ENCODE peak calls at places on chromosomes 12 and 14, in four cellular contexts. One of them, this sample, is unnamed.

GRCh38 chr12:81222841-81223595 is 145.1 kb downstream of the ACSS3 start:
- DNase-seq in body of pancreas: no peak
- DNase-seq in lower lobe of right lung: no peak
- DNase-seq in cardiac muscle cell: no peak
- DNase-seq in this sample: no peak

GRCh38 chr12:53938276-53939140 is at the start of gene HOXC13:
- DNase-seq in body of pancreas: peak; percentile 79
- DNase-seq in lower lobe of right lung: no peak
- DNase-seq in cardiac muscle cell: peak; percentile 55
- DNase-seq in this sample: peak; percentile 97

GRCh38 chr12:86376052-86376451 is 119.9 kb upstream of the MGAT4C start:
- DNase-seq in body of pancreas: peak; percentile 43
- DNase-seq in lower lobe of right lung: no peak
- DNase-seq in cardiac muscle cell: peak; percentile 24
- DNase-seq in this sample: peak; percentile 7

GRCh38 chr14:66117600-66117999 is 368.6 kb upstream of the CCDC196 start:
- DNase-seq in lower lobe of right lung: no peak
- DNase-seq in body of pancreas: no peak
- DNase-seq in cardiac muscle cell: no peak
- DNase-seq in this sample: no peak

GRCh38 chr14:94598816-94599655 is 13.2 kb upstream of the SERPINA3 start:
- DNase-seq in cardiac muscle cell: no peak
- DNase-seq in body of pancreas: peak; percentile 94
- DNase-seq in lower lobe of right lung: no peak
- DNase-seq in this sample: peak; percentile 60

GRCh38 chr12:104738371-104738710 is 219.7 kb downstream of the SLC41A2 start:
- DNase-seq in lower lobe of right lung: no peak
- DNase-seq in cardiac muscle cell: no peak
- DNase-seq in body of pancreas: no peak
- DNase-seq in this sample: no peak

GRCh38 chr12:121711925-121712461 is 559 bp upstream of the TMEM120B start:
- DNase-seq in body of pancreas: peak; percentile 63
- DNase-seq in lower lobe of right lung: peak; percentile 50
- DNase-seq in cardiac muscle cell: peak; percentile 60
- DNase-seq in this sample: peak; percentile 94

GRCh38 chr12:52423661-52424503 is 10.3 kb downstream of the KRT75 start:
- DNase-seq in lower lobe of right lung: no peak
- DNase-seq in cardiac muscle cell: no peak
- DNase-seq in body of pancreas: no peak
- DNase-seq in this sample: no peak

GRCh38 chr12:129753596-129753995 is 150.2 kb downstream of the TMEM132D start:
- DNase-seq in lower lobe of right lung: no peak
- DNase-seq in body of pancreas: no peak
- DNase-seq in cardiac muscle cell: no peak
- DNase-seq in this sample: no peak

GRCh38 chr12:47417146-47417545 is 288.7 kb downstream of the RPAP3 start:
- DNase-seq in lower lobe of right lung: no peak
- DNase-seq in body of pancreas: no peak
- DNase-seq in cardiac muscle cell: no peak
- DNase-seq in this sample: no peak

GRCh38 chr12:5407457-5407856 is 24.5 kb upstream of the NTF3 start:
- DNase-seq in body of pancreas: no peak
- DNase-seq in cardiac muscle cell: peak; percentile 59
- DNase-seq in lower lobe of right lung: no peak
- DNase-seq in this sample: peak; percentile 56

GRCh38 chr14:91299483-91300115 is 55.1 kb upstream of the GPR68 start:
- DNase-seq in lower lobe of right lung: peak; percentile 32
- DNase-seq in body of pancreas: no peak
- DNase-seq in cardiac muscle cell: no peak
- DNase-seq in this sample: no peak
- H3K36me3 ChIP-seq in lower lobe of right lung: peaks cover 81% of the 10 kb centered on the region
- H3K36me3 ChIP-seq in body of pancreas: peaks cover 12% of the 10 kb centered on the region
- H3K36me3 ChIP-seq in cardiac muscle cell: no peaks in the 10 kb centered on the region
- H3K36me3 ChIP-seq in this sample: no peaks in the 10 kb centered on the region

GRCh38 chr12:90295858-90296257 is 587.2 kb upstream of the ATP2B1 start:
- DNase-seq in lower lobe of right lung: no peak
- DNase-seq in body of pancreas: no peak
- DNase-seq in cardiac muscle cell: no peak
- DNase-seq in this sample: no peak
- H3K4me1 ChIP-seq in lower lobe of right lung: peaks cover 3% of the 10 kb centered on the region
- H3K4me1 ChIP-seq in body of pancreas: peaks cover 7% of the 10 kb centered on the region
- H3K4me1 ChIP-seq in cardiac muscle cell: no peaks in the 10 kb centered on the region
- H3K4me1 ChIP-seq in this sample: peaks cover 9% of the 10 kb centered on the region

GRCh38 chr12:91870872-91871707 is 274.6 kb downstream of the BTG1 start:
- DNase-seq in cardiac muscle cell: no peak
- DNase-seq in body of pancreas: no peak
- DNase-seq in lower lobe of right lung: no peak
- DNase-seq in this sample: no peak
- H3K9me3 ChIP-seq in cardiac muscle cell: no peaks in the 10 kb centered on the region
- H3K9me3 ChIP-seq in body of pancreas: no peaks in the 10 kb centered on the region
- H3K9me3 ChIP-seq in lower lobe of right lung: no peaks in the 10 kb centered on the region
- H3K9me3 ChIP-seq in this sample: no peaks in the 10 kb centered on the region

DNA sequence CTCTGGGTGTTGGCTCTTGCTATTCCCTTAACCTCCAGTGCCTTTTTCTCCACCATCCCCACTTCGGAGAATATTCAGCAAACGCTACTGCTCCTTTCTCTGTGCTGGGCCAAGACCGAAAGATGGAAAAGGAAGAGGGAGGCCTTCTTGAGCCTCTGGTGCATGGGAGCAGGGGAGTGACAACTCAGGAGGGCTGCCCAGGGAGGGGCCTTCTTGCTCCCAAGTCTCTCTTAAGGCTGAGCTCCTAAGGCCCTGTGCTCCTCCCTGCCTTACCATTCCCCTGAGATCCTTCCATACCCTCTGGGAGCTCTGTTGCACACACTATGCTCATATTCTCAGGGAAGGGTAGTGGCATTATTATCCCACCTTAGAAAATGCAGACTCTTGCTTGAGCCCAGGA is 34.9 kb downstream of the SH2B3 start:
- DNase-seq in body of pancreas: no peak
- DNase-seq in cardiac muscle cell: no peak
- DNase-seq in lower lobe of right lung: no peak
- DNase-seq in this sample: no peak
- H3K36me3 ChIP-seq in body of pancreas: no peaks in the 10 kb centered on the region
- H3K36me3 ChIP-seq in cardiac muscle cell: peaks cover 5% of the 10 kb centered on the region
- H3K36me3 ChIP-seq in lower lobe of right lung: peaks cover 32% of the 10 kb centered on the region
- H3K36me3 ChIP-seq in this sample: no peaks in the 10 kb centered on the region

GRCh38 chr12:56311003-56311402 is 4.8 kb downstream of the CNPY2 start:
- DNase-seq in cardiac muscle cell: no peak
- DNase-seq in body of pancreas: no peak
- DNase-seq in lower lobe of right lung: no peak
- DNase-seq in this sample: no peak

GRCh38 chr12:56317675-56318074 is 1.9 kb upstream of the CNPY2 start:
- DNase-seq in body of pancreas: no peak
- DNase-seq in cardiac muscle cell: no peak
- DNase-seq in lower lobe of right lung: no peak
- DNase-seq in this sample: no peak

GRCh38 chr12:56315256-56315625 is 547 bp downstream of the CNPY2 start:
- DNase-seq in body of pancreas: peak; percentile 15
- DNase-seq in lower lobe of right lung: no peak
- DNase-seq in cardiac muscle cell: no peak
- DNase-seq in this sample: peak; percentile 47

GRCh38 chr12:56321027-56321426 is 5.2 kb upstream of the CNPY2 start:
- DNase-seq in body of pancreas: no peak
- DNase-seq in cardiac muscle cell: no peak
- DNase-seq in lower lobe of right lung: no peak
- DNase-seq in this sample: no peak

GRCh38 chr12:56315626-56316473 is at the start of gene CNPY2:
- DNase-seq in lower lobe of right lung: peak; percentile 98
- DNase-seq in body of pancreas: peak; percentile 97
- DNase-seq in cardiac muscle cell: peak; percentile 97
- DNase-seq in this sample: peak; percentile 98
- H3K4me1 ChIP-seq in lower lobe of right lung: peaks cover 15% of the 10 kb centered on the region
- H3K4me1 ChIP-seq in body of pancreas: peaks cover 22% of the 10 kb centered on the region
- H3K4me1 ChIP-seq in cardiac muscle cell: peaks cover 5% of the 10 kb centered on the region
- H3K4me1 ChIP-seq in this sample: peaks cover 6% of the 10 kb centered on the region

GRCh38 chr12:128245890-128246289 is 21.1 kb upstream of the TMEM132C start:
- DNase-seq in body of pancreas: no peak
- DNase-seq in lower lobe of right lung: no peak
- DNase-seq in cardiac muscle cell: no peak
- DNase-seq in this sample: no peak
- H3K9me3 ChIP-seq in body of pancreas: no peaks in the 10 kb centered on the region
- H3K9me3 ChIP-seq in lower lobe of right lung: no peaks in the 10 kb centered on the region
- H3K9me3 ChIP-seq in cardiac muscle cell: no peaks in the 10 kb centered on the region
- H3K9me3 ChIP-seq in this sample: no peaks in the 10 kb centered on the region

DNA sequence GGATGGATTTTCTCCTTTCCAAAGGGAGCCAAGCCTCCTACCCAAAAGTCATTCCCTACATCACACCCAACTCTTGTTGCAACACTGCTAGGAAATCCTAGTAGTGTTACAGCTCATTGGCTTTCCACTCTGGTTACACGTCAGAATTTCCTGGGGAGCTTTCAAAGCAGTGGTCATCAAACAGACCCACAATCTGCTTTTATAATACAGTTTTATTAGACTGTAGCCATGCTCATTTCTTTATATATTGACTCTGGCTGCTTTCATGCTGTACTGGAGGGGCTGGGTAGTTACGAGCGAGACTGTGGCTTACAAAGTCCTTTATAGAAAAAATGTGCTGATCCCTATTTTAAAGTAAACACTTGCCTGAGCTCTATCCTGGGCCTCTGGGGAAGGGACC is 34.3 kb downstream of the ZFYVE26 start:
- DNase-seq in lower lobe of right lung: no peak
- DNase-seq in body of pancreas: no peak
- DNase-seq in cardiac muscle cell: no peak
- DNase-seq in this sample: no peak
- H3K36me3 ChIP-seq in lower lobe of right lung: peaks cover 100% of the 10 kb centered on the region
- H3K36me3 ChIP-seq in body of pancreas: peaks cover 57% of the 10 kb centered on the region
- H3K36me3 ChIP-seq in cardiac muscle cell: peaks cover 79% of the 10 kb centered on the region
- H3K36me3 ChIP-seq in this sample: peaks cover 15% of the 10 kb centered on the region

GRCh38 chr12:114744696-114745095 is 60.7 kb upstream of the TBX3 start:
- DNase-seq in cardiac muscle cell: no peak
- DNase-seq in body of pancreas: no peak
- DNase-seq in lower lobe of right lung: no peak
- DNase-seq in this sample: no peak
- H3K4me1 ChIP-seq in cardiac muscle cell: peaks cover 3% of the 10 kb centered on the region
- H3K4me1 ChIP-seq in body of pancreas: no peaks in the 10 kb centered on the region
- H3K4me1 ChIP-seq in lower lobe of right lung: peaks cover 10% of the 10 kb centered on the region
- H3K4me1 ChIP-seq in this sample: no peaks in the 10 kb centered on the region

This sample was measured in SJCRH30.